ENCODE peak calls at places on chromosomes 3 and 15, in eight cellular contexts. T is nucleus accumbens, B is T follicular helper cell, I is ACHN, J is GM18507, V is AG09319, L is sigmoid colon, E is GM10248. S is an unnamed sample.

GRCh38 chr3:186268616-186269448 is 93.2 kb downstream of the DGKG start:
- DNase-seq in L (no peak), I (peak), B (no peak), E (no peak), T (no peak), V (no peak), J (no peak), S (peak)

GRCh38 chr3:194265505-194265892 is 85.6 kb downstream of the CPN2 start:
- DNase-seq in L (peak), B (no peak), E (peak), I (no peak), T (no peak), V (peak), J (no peak), S (peak)

GRCh38 chr3:15783361-15783969 is 14.3 kb downstream of the ANKRD28 start:
- DNase-seq in B (no peak), E (no peak), T (no peak), L (no peak), V (no peak), I (no peak), J (no peak), S (peak)

GRCh38 chr3:15291589-15292541 is 40.5 kb downstream of the SH3BP5 start:
- DNase-seq in T (no peak), E (peak), B (peak), I (no peak), L (peak), V (no peak), J (peak), S (peak)

GRCh38 chr15:67501177-67501835 is 19.6 kb upstream of the C15orf61 start:
- DNase-seq in T (no peak), J (no peak), B (no peak), E (peak), V (no peak), I (peak), L (no peak), S (peak)

GRCh38 chr15:63041982-63042878 is at the start of gene TPM1:
- DNase-seq in J (no peak), T (no peak), I (peak), B (no peak), E (peak), V (peak), L (peak), S (peak)

GRCh38 chr15:23372284-23372683 is 17.7 kb downstream of the GOLGA8S start:
- DNase-seq in E (no peak), I (no peak), V (no peak), J (no peak), T (no peak), B (no peak), L (no peak), S (no peak)

GRCh38 chr15:50219820-50220219 is 37.8 kb downstream of the SLC27A2 start:
- DNase-seq in V (no peak), E (no peak), B (no peak), J (no peak), T (no peak), I (no peak), L (no peak), S (no peak)

GRCh38 chr3:8561365-8561764 is 59.7 kb downstream of the LMCD1 start:
- DNase-seq in V (no peak), J (no peak), I (no peak), T (no peak), B (no peak), L (peak), E (no peak), S (no peak)

GRCh38 chr3:195876297-195877031 is 31.9 kb downstream of the TNK2 start:
- DNase-seq in T (no peak), I (no peak), L (no peak), J (no peak), V (no peak), E (no peak), B (no peak), S (no peak)

GRCh38 chr3:71310595-71311319 is 272.8 kb downstream of the FOXP1 start:
- DNase-seq in J (no peak), I (no peak), E (no peak), L (peak), B (no peak), T (no peak), V (peak), S (peak)

GRCh38 chr3:117433439-117433838 is 723.9 kb downstream of the TUSC7 start:
- DNase-seq in L (no peak), J (no peak), E (no peak), B (no peak), T (no peak), I (no peak), V (no peak), S (no peak)

GRCh38 chr15:43198992-43199391 is 13.8 kb downstream of the CCNDBP1 start:
- DNase-seq in L (no peak), B (no peak), T (no peak), J (no peak), E (no peak), V (no peak), I (no peak), S (no peak)

GRCh38 chr15:66847565-66847991 is 145.5 kb downstream of the SMAD6 start:
- DNase-seq in L (no peak), B (no peak), J (no peak), E (no peak), T (no peak), I (no peak), V (no peak), S (no peak)

GRCh38 chr3:31252216-31253185 is 280.2 kb upstream of the STT3B start:
- DNase-seq in B (no peak), J (no peak), I (no peak), E (no peak), T (no peak), L (no peak), V (no peak), S (no peak)

GRCh38 chr15:98719169-98719515 is 70.8 kb downstream of the IGF1R start:
- DNase-seq in E (no peak), T (no peak), L (no peak), V (no peak), J (no peak), I (no peak), B (no peak), S (no peak)

GRCh38 chr3:95521396-95521795 is 1293.0 kb upstream of the EPHA6 start:
- DNase-seq in L (no peak), B (no peak), I (no peak), V (no peak), J (no peak), E (no peak), T (no peak), S (no peak)

GRCh38 chr3:190773948-190774347 is 88.5 kb downstream of the GMNC start:
- DNase-seq in L (no peak), I (no peak), E (no peak), V (no peak), J (no peak), T (no peak), B (no peak), S (no peak)

GRCh38 chr15:88243895-88244787 is 12.4 kb downstream of the NTRK3 start:
- DNase-seq in L (no peak), V (no peak), I (peak), J (no peak), T (no peak), E (peak), B (no peak), S (peak)

GRCh38 chr3:18770800-18771199 is 345.7 kb upstream of the SATB1 start:
- DNase-seq in L (no peak), E (no peak), J (no peak), I (no peak), B (no peak), T (no peak), V (no peak), S (no peak)

GRCh38 chr3:86562095-86562494 is 428.9 kb downstream of the VGLL3 start:
- DNase-seq in L (no peak), J (no peak), E (no peak), B (no peak), T (no peak), I (no peak), V (no peak), S (no peak)

GRCh38 chr3:187677604-187678003 is 7.4 kb upstream of the SST start:
- DNase-seq in E (no peak), J (no peak), V (no peak), B (no peak), L (no peak), I (no peak), T (no peak), S (no peak)